ENCODE peak calls at places on chromosomes 4 and X, in four cellular contexts. One of them, this sample, is unnamed.

GRCh38 chr4:152614337-152614736 is 65.5 kb downstream of the TMEM154 start:
- DNase-seq in A549: no peak
- DNase-seq in SK-N-SH: no peak
- DNase-seq in K562: no peak
- DNase-seq in this sample: no peak

GRCh38 chr4:170089743-170090666 is at the start of gene AADAT:
- DNase-seq in A549: peak; percentile 66
- DNase-seq in SK-N-SH: peak; percentile 97
- DNase-seq in K562: peak; percentile 33
- DNase-seq in this sample: peak; percentile 60

GRCh38 chrX:43562372-43562771 is 93.7 kb upstream of the MAOA start:
- DNase-seq in A549: no peak
- DNase-seq in SK-N-SH: no peak
- DNase-seq in K562: no peak
- DNase-seq in this sample: no peak

GRCh38 chrX:11724122-11725017 is 33.7 kb upstream of the MSL3 start:
- DNase-seq in K562: peak; percentile 25
- DNase-seq in SK-N-SH: peak; percentile 42
- DNase-seq in A549: peak; percentile 18
- DNase-seq in this sample: no peak

GRCh38 chr4:7169134-7169533 is 23.2 kb upstream of the SORCS2 start:
- DNase-seq in A549: no peak
- DNase-seq in K562: no peak
- DNase-seq in SK-N-SH: no peak
- DNase-seq in this sample: no peak

GRCh38 chrX:44003975-44004374 is 30.8 kb upstream of the NDP start:
- DNase-seq in A549: no peak
- DNase-seq in K562: no peak
- DNase-seq in SK-N-SH: no peak
- DNase-seq in this sample: no peak

GRCh38 chrX:47321978-47322377 is 48.4 kb upstream of the ZNF157 start:
- DNase-seq in A549: no peak
- DNase-seq in SK-N-SH: no peak
- DNase-seq in K562: no peak
- DNase-seq in this sample: peak; percentile 29

GRCh38 chrX:152915541-152916241 is 17.8 kb downstream of the ZNF185 start:
- DNase-seq in A549: peak; percentile 51
- DNase-seq in K562: peak; percentile 73
- DNase-seq in SK-N-SH: peak; percentile 77
- DNase-seq in this sample: no peak

GRCh38 chrX:52923781-52924241 is 26.7 kb downstream of the FAM156B start:
- DNase-seq in A549: no peak
- DNase-seq in SK-N-SH: no peak
- DNase-seq in K562: no peak
- DNase-seq in this sample: no peak

GRCh38 chr4:151324449-151325319 is 721 bp downstream of the SH3D19 start:
- DNase-seq in A549: peak; percentile 52
- DNase-seq in SK-N-SH: peak; percentile 64
- DNase-seq in K562: peak; percentile 15
- DNase-seq in this sample: peak; percentile 41

GRCh38 chr4:137601924-137602323 is 69.6 kb upstream of the PCDH18 start:
- DNase-seq in A549: no peak
- DNase-seq in K562: no peak
- DNase-seq in SK-N-SH: no peak
- DNase-seq in this sample: no peak

GRCh38 chr4:142226014-142226413 is 589.6 kb downstream of the IL15 start:
- DNase-seq in K562: no peak
- DNase-seq in SK-N-SH: no peak
- DNase-seq in A549: no peak
- DNase-seq in this sample: no peak

GRCh38 chr4:89298160-89298559 is 9.4 kb downstream of the GPRIN3 start:
- DNase-seq in A549: no peak
- DNase-seq in K562: no peak
- DNase-seq in SK-N-SH: no peak
- DNase-seq in this sample: no peak

GRCh38 chr4:15469402-15470148 is at the start of gene CC2D2A:
- DNase-seq in SK-N-SH: peak; percentile 42
- DNase-seq in K562: no peak
- DNase-seq in A549: peak; percentile 38
- DNase-seq in this sample: no peak

GRCh38 chrX:109733658-109734022 is 583 bp upstream of the ACSL4 start:
- DNase-seq in SK-N-SH: no peak
- DNase-seq in K562: no peak
- DNase-seq in A549: no peak
- DNase-seq in this sample: no peak

GRCh38 chr4:98377626-98378025 is 116.4 kb downstream of the RAP1GDS1 start:
- DNase-seq in A549: no peak
- DNase-seq in SK-N-SH: no peak
- DNase-seq in K562: no peak
- DNase-seq in this sample: no peak

GRCh38 chr4:87399148-87399547 is 8.2 kb upstream of the HSD17B11 start:
- DNase-seq in SK-N-SH: peak; percentile 39
- DNase-seq in K562: no peak
- DNase-seq in A549: no peak
- DNase-seq in this sample: no peak

GRCh38 chr4:34720563-34720962 is 1523.8 kb downstream of the ARAP2 start:
- DNase-seq in K562: no peak
- DNase-seq in SK-N-SH: peak; percentile 1
- DNase-seq in A549: peak; percentile 3
- DNase-seq in this sample: no peak

GRCh38 chrX:134547047-134547679 is 87.2 kb downstream of the HPRT1 start:
- DNase-seq in K562: no peak
- DNase-seq in A549: peak; percentile 21
- DNase-seq in SK-N-SH: no peak
- DNase-seq in this sample: no peak

GRCh38 chrX:134548844-134549205 is 88.9 kb downstream of the HPRT1 start:
- DNase-seq in A549: no peak
- DNase-seq in SK-N-SH: peak; percentile 39
- DNase-seq in K562: no peak
- DNase-seq in this sample: no peak

GRCh38 chrX:134554291-134554690 is 94.3 kb downstream of the HPRT1 start:
- DNase-seq in K562: no peak
- DNase-seq in A549: no peak
- DNase-seq in SK-N-SH: no peak
- DNase-seq in this sample: no peak

GRCh38 chrX:134548257-134548732 is 88.3 kb downstream of the HPRT1 start:
- DNase-seq in K562: no peak
- DNase-seq in SK-N-SH: peak; percentile 30
- DNase-seq in A549: no peak
- DNase-seq in this sample: no peak

GRCh38 chrX:134551365-134552095 is 91.6 kb downstream of the HPRT1 start:
- DNase-seq in SK-N-SH: no peak
- DNase-seq in A549: no peak
- DNase-seq in K562: no peak
- DNase-seq in this sample: no peak
- TF ChIP-seq RAD21 in SK-N-SH: no peak
- TF ChIP-seq RAD21 in A549: no peak
- TF ChIP-seq RAD21 in K562: no peak
- TF ChIP-seq RAD21 in this sample: no peak

DNA sequence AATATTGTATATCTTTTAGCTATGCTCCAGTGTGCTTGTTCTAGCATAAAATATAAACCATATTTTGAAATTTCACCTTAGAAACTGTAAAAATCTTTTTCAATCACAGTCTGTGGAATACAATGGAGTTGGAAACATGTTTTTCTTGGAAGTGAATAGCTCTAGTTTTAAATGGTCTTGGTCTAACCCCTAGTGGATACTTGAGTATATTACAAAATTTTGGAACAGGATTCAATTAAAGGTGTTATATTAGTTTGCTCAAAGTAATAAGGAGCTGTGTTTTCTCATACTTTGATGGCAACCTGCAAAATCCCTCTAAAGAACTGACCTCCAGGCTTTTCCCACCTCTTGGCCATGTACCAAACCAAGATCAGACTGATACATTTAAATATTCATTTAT is 48.2 kb downstream of the STK26 start:
- DNase-seq in A549: peak; percentile 11
- DNase-seq in SK-N-SH: peak; percentile 10
- DNase-seq in K562: peak; percentile 10
- DNase-seq in this sample: no peak
- TF ChIP-seq CTCF in A549: peak; percentile 36
- TF ChIP-seq CTCF in SK-N-SH: peak; percentile 61
- TF ChIP-seq CTCF in K562: no peak
- TF ChIP-seq CTCF in this sample: no peak

GRCh38 chr4:6123116-6123515 is 77.2 kb downstream of the JAKMIP1 start:
- DNase-seq in A549: no peak
- DNase-seq in SK-N-SH: peak; percentile 21
- DNase-seq in K562: no peak
- DNase-seq in this sample: no peak
- TF ChIP-seq RAD21 in A549: no peak
- TF ChIP-seq RAD21 in SK-N-SH: no peak
- TF ChIP-seq RAD21 in K562: no peak
- TF ChIP-seq RAD21 in this sample: no peak

GRCh38 chrX:64192040-64192439 is 13.5 kb downstream of the AMER1 start:
- DNase-seq in A549: no peak
- DNase-seq in K562: no peak
- DNase-seq in SK-N-SH: no peak
- DNase-seq in this sample: no peak
- TF ChIP-seq CTCF in A549: no peak
- TF ChIP-seq CTCF in K562: no peak
- TF ChIP-seq CTCF in SK-N-SH: no peak
- TF ChIP-seq CTCF in this sample: no peak

GRCh38 chrX:130118396-130118795 is 8.1 kb upstream of the ELF4 start:
- DNase-seq in K562: no peak
- DNase-seq in SK-N-SH: no peak
- DNase-seq in A549: no peak
- DNase-seq in this sample: no peak

GRCh38 chrX:130118941-130119640 is 8.8 kb upstream of the ELF4 start:
- DNase-seq in K562: no peak
- DNase-seq in A549: no peak
- DNase-seq in SK-N-SH: no peak
- DNase-seq in this sample: no peak

GRCh38 chrX:130120321-130120731 is 10.0 kb upstream of the ELF4 start:
- DNase-seq in K562: no peak
- DNase-seq in SK-N-SH: no peak
- DNase-seq in A549: no peak
- DNase-seq in this sample: no peak

GRCh38 chrX:130121505-130121800 is 11.2 kb upstream of the ELF4 start:
- DNase-seq in K562: peak; percentile 29
- DNase-seq in A549: no peak
- DNase-seq in SK-N-SH: no peak
- DNase-seq in this sample: no peak

GRCh38 chrX:130120746-130121504 is 10.6 kb upstream of the ELF4 start:
- DNase-seq in SK-N-SH: peak; percentile 86
- DNase-seq in A549: peak; percentile 84
- DNase-seq in K562: peak; percentile 74
- DNase-seq in this sample: peak; percentile 79
- TF ChIP-seq RAD21 in SK-N-SH: no peak
- TF ChIP-seq RAD21 in A549: peak; percentile 58
- TF ChIP-seq RAD21 in K562: peak; percentile 64
- TF ChIP-seq RAD21 in this sample: peak; percentile 21

DNA sequence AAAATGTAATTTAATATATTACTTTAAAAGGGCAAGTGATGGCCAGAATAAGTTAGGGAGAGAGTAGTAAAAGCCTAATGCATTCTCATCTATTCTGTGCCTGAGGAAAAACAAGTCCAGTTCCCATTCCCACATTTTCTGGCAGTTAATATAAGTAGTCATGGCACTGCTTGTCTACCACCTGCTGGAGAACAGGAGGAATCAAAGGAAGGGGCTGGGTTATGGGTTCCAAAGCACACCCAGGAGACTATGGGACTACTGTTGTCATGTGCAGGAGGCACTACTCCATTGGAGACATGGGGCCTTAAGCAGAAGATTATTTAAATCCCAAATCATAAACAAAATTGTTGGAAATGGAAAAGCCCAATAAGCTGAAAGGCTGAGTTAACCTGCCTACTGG is 2618.6 kb downstream of the ARAP2 start:
- DNase-seq in K562: no peak
- DNase-seq in A549: no peak
- DNase-seq in SK-N-SH: no peak
- DNase-seq in this sample: no peak
- TF ChIP-seq CTCF in K562: no peak
- TF ChIP-seq CTCF in A549: no peak
- TF ChIP-seq CTCF in SK-N-SH: no peak
- TF ChIP-seq CTCF in this sample: no peak

This sample was measured in H1.